ENCODE peak calls at places on chromosomes 13 and 19, in four cellular contexts. One of them, this sample, is unnamed. For H3K27me3, the result is how much of the 10 kb centered on the place peaks cover.

GRCh38 chr13:33076451-33076992 is 60.3 kb downstream of the KL start:
- DNase-seq in IMR-90: no peak
- DNase-seq in lower lobe of right lung: no peak
- DNase-seq in AG04450: no peak
- DNase-seq in this sample: no peak

GRCh38 chr19:35142531-35143230 is 374 bp upstream of the FXYD7 start:
- DNase-seq in AG04450: no peak
- DNase-seq in lower lobe of right lung: no peak
- DNase-seq in IMR-90: no peak
- DNase-seq in this sample: no peak

GRCh38 chr13:40190656-40191100 is 475.8 kb downstream of the FOXO1 start:
- DNase-seq in lower lobe of right lung: no peak
- DNase-seq in AG04450: no peak
- DNase-seq in IMR-90: peak
- DNase-seq in this sample: peak

GRCh38 chr19:19155495-19156219 is 14.4 kb downstream of the MEF2B start:
- DNase-seq in IMR-90: no peak
- DNase-seq in AG04450: no peak
- DNase-seq in lower lobe of right lung: no peak
- DNase-seq in this sample: no peak

GRCh38 chr13:36432106-36432544 is at the start of gene CCNA1:
- DNase-seq in lower lobe of right lung: peak
- DNase-seq in AG04450: no peak
- DNase-seq in IMR-90: no peak
- DNase-seq in this sample: no peak

GRCh38 chr19:35977446-35978222 is 17.4 kb upstream of the SDHAF1 start:
- DNase-seq in lower lobe of right lung: no peak
- DNase-seq in IMR-90: no peak
- DNase-seq in AG04450: no peak
- DNase-seq in this sample: no peak

GRCh38 chr13:27014406-27015359 is 156.9 kb downstream of the USP12 start:
- DNase-seq in lower lobe of right lung: no peak
- DNase-seq in AG04450: no peak
- DNase-seq in IMR-90: no peak
- DNase-seq in this sample: no peak

GRCh38 chr19:35042954-35043604 is 1.6 kb downstream of the HPN start:
- DNase-seq in AG04450: no peak
- DNase-seq in lower lobe of right lung: no peak
- DNase-seq in IMR-90: no peak
- DNase-seq in this sample: no peak

GRCh38 chr13:80690208-80690607 is 349.3 kb upstream of the SPRY2 start:
- DNase-seq in AG04450: no peak
- DNase-seq in IMR-90: no peak
- DNase-seq in lower lobe of right lung: no peak
- DNase-seq in this sample: no peak

GRCh38 chr19:2331601-2332246 is 3.2 kb downstream of the SPPL2B start:
- DNase-seq in IMR-90: no peak
- DNase-seq in lower lobe of right lung: no peak
- DNase-seq in AG04450: no peak
- DNase-seq in this sample: no peak

GRCh38 chr19:49150106-49150943 is 4.9 kb downstream of the HRC start:
- DNase-seq in AG04450: no peak
- DNase-seq in IMR-90: peak
- DNase-seq in lower lobe of right lung: peak
- DNase-seq in this sample: peak

GRCh38 chr19:33186835-33187540 is 7.1 kb upstream of the LRP3 start:
- DNase-seq in IMR-90: no peak
- DNase-seq in lower lobe of right lung: peak
- DNase-seq in AG04450: no peak
- DNase-seq in this sample: no peak

GRCh38 chr19:2047449-2048103 is 3.5 kb downstream of the MKNK2 start:
- DNase-seq in IMR-90: no peak
- DNase-seq in AG04450: no peak
- DNase-seq in lower lobe of right lung: peak
- DNase-seq in this sample: no peak

GRCh38 chr13:30079501-30079900 is 227.8 kb downstream of the KATNAL1 start:
- DNase-seq in lower lobe of right lung: no peak
- DNase-seq in IMR-90: no peak
- DNase-seq in AG04450: no peak
- DNase-seq in this sample: no peak

GRCh38 chr13:66803759-66804456 is 426.2 kb downstream of the PCDH9 start:
- DNase-seq in AG04450: no peak
- DNase-seq in lower lobe of right lung: no peak
- DNase-seq in IMR-90: peak
- DNase-seq in this sample: no peak

GRCh38 chr13:83377486-83377885 is 504.8 kb downstream of the SLITRK1 start:
- DNase-seq in IMR-90: peak
- DNase-seq in lower lobe of right lung: no peak
- DNase-seq in AG04450: peak
- DNase-seq in this sample: no peak

GRCh38 chr13:50162001-50162400 is 146.8 kb downstream of the KCNRG start:
- DNase-seq in lower lobe of right lung: no peak
- DNase-seq in IMR-90: peak
- DNase-seq in AG04450: no peak
- DNase-seq in this sample: no peak

DNA sequence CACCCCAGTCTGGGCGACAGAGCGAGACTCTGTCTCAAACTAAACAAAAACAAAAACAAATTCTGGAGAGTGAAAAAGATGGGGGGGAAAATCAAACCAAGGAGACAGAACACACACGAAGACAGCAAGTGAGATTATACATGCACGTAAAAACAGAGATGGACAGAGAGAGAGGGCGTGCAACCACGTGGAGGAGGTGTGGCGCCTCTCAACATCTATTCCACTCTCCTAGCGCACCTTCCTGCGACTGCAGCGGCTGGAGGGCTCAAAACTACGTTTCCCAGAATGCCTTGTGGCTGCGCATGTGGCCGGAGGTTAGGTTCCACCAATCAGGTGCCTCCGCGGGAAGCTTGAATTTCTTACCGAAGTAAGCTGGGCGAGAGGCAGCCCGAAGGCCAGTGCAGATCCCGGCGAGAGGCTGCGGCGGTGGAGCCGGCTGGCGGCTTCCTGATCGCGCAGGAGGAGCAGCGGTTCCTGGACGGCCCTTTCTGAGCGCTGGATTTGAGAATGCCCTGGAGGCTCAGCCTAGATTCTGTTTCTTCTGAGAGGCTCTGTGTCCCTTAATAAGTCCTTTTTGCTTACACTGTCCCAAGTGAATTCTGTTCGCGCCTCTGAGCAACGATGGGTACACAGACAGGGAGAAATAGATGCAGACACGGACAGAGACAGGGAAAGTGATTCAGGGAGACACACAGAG is 13.1 kb upstream of the NANOS2 start:
- DNase-seq in AG04450: peak
- DNase-seq in lower lobe of right lung: peak
- DNase-seq in IMR-90: peak
- DNase-seq in this sample: peak
- TF ChIP-seq CTCF in AG04450: no peak
- TF ChIP-seq CTCF in lower lobe of right lung: no peak
- TF ChIP-seq CTCF in IMR-90: no peak
- TF ChIP-seq CTCF in this sample: peak

DNA sequence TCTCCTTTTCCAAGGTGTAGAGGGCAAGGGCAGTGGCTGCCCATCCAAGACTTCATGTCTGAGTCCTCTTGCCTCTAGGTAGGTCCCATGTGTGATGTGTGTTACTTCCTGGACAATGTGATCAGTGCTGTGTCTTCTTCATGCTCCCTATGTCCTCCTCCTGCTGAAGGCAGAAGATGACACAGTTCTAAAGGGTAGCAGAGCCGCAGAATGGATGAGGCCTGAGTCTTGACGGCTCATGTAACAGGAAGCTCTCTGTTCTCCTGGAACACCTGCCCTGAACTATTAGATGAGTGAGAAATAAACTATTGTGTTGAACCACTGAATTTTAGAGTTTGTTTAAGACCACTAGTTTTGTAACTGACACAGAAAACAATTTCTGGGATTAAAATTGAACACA is 165.9 kb downstream of the NDFIP2 start:
- DNase-seq in lower lobe of right lung: no peak
- DNase-seq in IMR-90: no peak
- DNase-seq in AG04450: no peak
- DNase-seq in this sample: peak
- H3K27ac ChIP-seq in lower lobe of right lung: no peak
- H3K27ac ChIP-seq in IMR-90: no peak
- H3K27ac ChIP-seq in AG04450: no peak
- H3K27ac ChIP-seq in this sample: peak

GRCh38 chr13:112134150-112135075 is 67.5 kb downstream of the SOX1 start:
- DNase-seq in IMR-90: no peak
- DNase-seq in AG04450: no peak
- DNase-seq in lower lobe of right lung: no peak
- DNase-seq in this sample: no peak
- H3K27me3 ChIP-seq in IMR-90: under half
- H3K27me3 ChIP-seq in AG04450: under half
- H3K27me3 ChIP-seq in lower lobe of right lung: under half
- H3K27me3 ChIP-seq in this sample: under half

DNA sequence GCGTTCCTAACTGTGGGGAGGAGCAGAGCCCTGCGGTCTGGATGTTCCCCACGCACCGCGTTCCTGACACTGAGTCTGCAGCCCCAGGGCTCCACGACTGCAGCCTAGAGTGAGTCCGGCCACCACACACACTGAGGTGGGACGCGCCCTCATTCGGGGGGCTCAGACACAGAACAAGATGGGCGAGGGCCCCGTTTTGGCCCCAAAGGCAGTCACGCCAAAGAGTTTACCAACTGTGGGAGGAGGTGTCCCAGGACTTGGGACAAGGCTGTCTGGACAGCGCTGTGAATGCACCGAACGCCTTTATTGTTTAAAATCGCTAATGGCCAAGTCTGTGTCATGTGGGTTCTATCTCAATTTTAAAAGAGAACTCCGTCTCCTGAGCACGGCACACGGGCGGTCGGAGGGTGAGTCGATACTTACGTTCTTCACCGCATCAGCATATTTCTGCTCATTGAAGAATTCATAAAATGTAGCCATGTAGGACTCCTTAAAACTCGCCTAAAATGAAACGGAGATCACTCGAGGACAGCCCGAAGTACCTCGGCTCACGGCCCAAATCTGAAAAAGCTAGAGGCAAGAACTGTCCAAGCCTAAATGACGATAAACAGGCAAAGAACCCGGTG is 35.2 kb upstream of the C13orf46 start:
- DNase-seq in IMR-90: no peak
- DNase-seq in AG04450: no peak
- DNase-seq in lower lobe of right lung: no peak
- DNase-seq in this sample: no peak
- TF ChIP-seq CTCF in IMR-90: no peak
- TF ChIP-seq CTCF in AG04450: no peak
- TF ChIP-seq CTCF in lower lobe of right lung: no peak
- TF ChIP-seq CTCF in this sample: no peak

GRCh38 chr19:41112728-41113290 is 1.4 kb upstream of the CYP2F1 start:
- DNase-seq in lower lobe of right lung: no peak
- DNase-seq in IMR-90: no peak
- DNase-seq in AG04450: no peak
- DNase-seq in this sample: no peak
- H3K27ac ChIP-seq in lower lobe of right lung: no peak
- H3K27ac ChIP-seq in IMR-90: no peak
- H3K27ac ChIP-seq in AG04450: no peak
- H3K27ac ChIP-seq in this sample: no peak

GRCh38 chr19:47021536-47022139 is 2.0 kb downstream of the NPAS1 start:
- DNase-seq in AG04450: no peak
- DNase-seq in IMR-90: no peak
- DNase-seq in lower lobe of right lung: no peak
- DNase-seq in this sample: no peak

GRCh38 chr19:47019431-47020041 is at the start of gene NPAS1:
- DNase-seq in AG04450: no peak
- DNase-seq in lower lobe of right lung: no peak
- DNase-seq in IMR-90: no peak
- DNase-seq in this sample: no peak

GRCh38 chr19:47020992-47021496 is 1.4 kb downstream of the NPAS1 start:
- DNase-seq in AG04450: no peak
- DNase-seq in IMR-90: no peak
- DNase-seq in lower lobe of right lung: no peak
- DNase-seq in this sample: no peak

GRCh38 chr19:47020132-47020805 is 632 bp downstream of the NPAS1 start:
- DNase-seq in lower lobe of right lung: no peak
- DNase-seq in AG04450: no peak
- DNase-seq in IMR-90: no peak
- DNase-seq in this sample: no peak

DNA sequence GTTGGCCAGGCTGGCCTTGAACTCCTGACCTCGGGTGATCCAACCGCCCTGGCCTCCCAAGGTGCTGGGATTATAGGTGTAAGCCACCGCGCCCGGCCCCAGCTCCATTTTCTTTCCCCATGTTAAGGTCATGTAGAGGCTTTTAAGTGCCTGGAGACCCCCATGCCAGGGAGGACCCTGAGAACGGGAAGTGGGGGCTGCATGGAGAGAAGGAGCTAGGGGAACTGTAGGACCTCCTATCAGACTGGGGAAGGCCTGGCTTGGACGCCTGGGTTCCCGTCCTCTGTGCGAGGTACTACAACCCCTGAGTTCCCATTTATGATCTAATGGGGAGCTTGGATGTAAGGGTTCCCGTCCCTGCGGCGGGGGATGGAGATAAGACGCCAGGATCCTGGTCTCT is 714 bp upstream of the NPAS1 start:
- DNase-seq in IMR-90: no peak
- DNase-seq in lower lobe of right lung: no peak
- DNase-seq in AG04450: no peak
- DNase-seq in this sample: no peak
- H3K27me3 ChIP-seq in IMR-90: under half
- H3K27me3 ChIP-seq in lower lobe of right lung: half or more
- H3K27me3 ChIP-seq in AG04450: under half
- H3K27me3 ChIP-seq in this sample: half or more

DNA sequence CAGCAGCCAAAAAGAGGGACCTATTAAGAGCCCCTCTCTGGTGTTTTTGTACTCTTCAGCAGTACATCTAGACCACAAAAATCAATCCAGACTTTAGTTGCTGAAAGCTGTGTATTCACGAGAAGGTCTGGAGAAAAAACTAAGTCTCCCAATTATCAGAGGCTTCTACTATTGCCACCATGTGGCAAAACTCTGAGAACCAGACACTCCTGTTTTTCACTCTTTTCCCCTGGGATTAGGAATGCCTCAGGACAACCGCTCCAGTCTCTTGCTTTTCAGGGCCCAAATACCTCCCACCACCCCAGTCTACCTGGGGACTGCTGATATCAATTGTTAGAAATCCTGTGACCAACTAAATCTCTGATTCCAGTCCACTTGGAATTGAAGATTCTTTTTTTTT is 30.1 kb upstream of the OBI1 start:
- DNase-seq in AG04450: no peak
- DNase-seq in lower lobe of right lung: no peak
- DNase-seq in IMR-90: no peak
- DNase-seq in this sample: no peak
- TF ChIP-seq CTCF in AG04450: no peak
- TF ChIP-seq CTCF in lower lobe of right lung: no peak
- TF ChIP-seq CTCF in IMR-90: no peak
- TF ChIP-seq CTCF in this sample: peak

This sample was measured in foreskin keratinocyte.